ENCODE peak calls at places on chromosomes 6 and 20, in six cellular contexts. P is breast epithelium, Q is ovary, V is IMR-90, U is Peyer's patch, O is body of pancreas. F is an unnamed sample.

GRCh38 chr6:3117912-3118352 is 579 bp upstream of the BPHL start:
- DNase-seq in P (no peak), U (no peak), O (no peak), V (no peak), Q (no peak), F (no peak)

GRCh38 chr6:145816392-145816791 is 1.8 kb upstream of the FBXO30 start:
- DNase-seq in P (no peak), O (no peak), Q (no peak), U (no peak), V (no peak), F (no peak)

GRCh38 chr20:10658051-10658823 is 15.6 kb downstream of the JAG1 start:
- DNase-seq in O (peak; percentile 80), V (no peak), Q (no peak), U (no peak), P (no peak), F (no peak)

GRCh38 chr6:24922854-24923253 is 12.9 kb downstream of the RIPOR2 start:
- DNase-seq in O (no peak), U (no peak), P (no peak), V (no peak), Q (no peak), F (no peak)

GRCh38 chr6:159110013-159110412 is 59.2 kb upstream of the FNDC1 start:
- DNase-seq in O (no peak), U (no peak), V (peak; percentile 38), P (no peak), Q (no peak), F (no peak)

GRCh38 chr6:22108199-22108598 is 188.6 kb downstream of the PRL start:
- DNase-seq in O (no peak), P (no peak), Q (no peak), V (no peak), U (no peak), F (no peak)

GRCh38 chr6:156916108-156916801 is 139.1 kb downstream of the ARID1B start:
- DNase-seq in O (no peak), P (no peak), U (no peak), Q (no peak), V (peak; percentile 37), F (no peak)

GRCh38 chr20:1665345-1665744 is 7.8 kb upstream of the SIRPG start:
- DNase-seq in P (no peak), V (no peak), Q (no peak), U (no peak), O (no peak), F (no peak)

GRCh38 chr6:62652692-62653328 is 366.8 kb upstream of the KHDRBS2 start:
- DNase-seq in V (peak; percentile 12), U (no peak), Q (no peak), O (no peak), P (no peak), F (no peak)

GRCh38 chr20:49323622-49324238 is 45.9 kb upstream of the ZNFX1 start:
- DNase-seq in V (peak; percentile 74), U (no peak), O (peak; percentile 33), P (no peak), Q (no peak), F (peak; percentile 31)
- H3K4me1 ChIP-seq in V (peaks cover 4% of the 10 kb centered on the region), U (peaks cover 8% of the 10 kb centered on the region), O (peaks cover 8% of the 10 kb centered on the region), P (no peaks in the 10 kb centered on the region), Q (no peaks in the 10 kb centered on the region), F (no peaks in the 10 kb centered on the region)

GRCh38 chr6:36698196-36698595 is 570 bp downstream of the RAB44 start:
- DNase-seq in P (no peak), O (no peak), U (no peak), V (no peak), Q (no peak), F (no peak)

GRCh38 chr6:36699290-36699689 is 1.7 kb downstream of the RAB44 start:
- DNase-seq in V (no peak), O (no peak), Q (no peak), U (no peak), P (no peak), F (no peak)

GRCh38 chr6:36695414-36695813 is 2.2 kb upstream of the RAB44 start:
- DNase-seq in P (no peak), U (no peak), V (no peak), Q (no peak), O (no peak), F (no peak)

GRCh38 chr6:36698871-36699271 is 1.2 kb downstream of the RAB44 start:
- DNase-seq in V (no peak), O (no peak), U (no peak), Q (no peak), P (no peak), F (no peak)

DNA sequence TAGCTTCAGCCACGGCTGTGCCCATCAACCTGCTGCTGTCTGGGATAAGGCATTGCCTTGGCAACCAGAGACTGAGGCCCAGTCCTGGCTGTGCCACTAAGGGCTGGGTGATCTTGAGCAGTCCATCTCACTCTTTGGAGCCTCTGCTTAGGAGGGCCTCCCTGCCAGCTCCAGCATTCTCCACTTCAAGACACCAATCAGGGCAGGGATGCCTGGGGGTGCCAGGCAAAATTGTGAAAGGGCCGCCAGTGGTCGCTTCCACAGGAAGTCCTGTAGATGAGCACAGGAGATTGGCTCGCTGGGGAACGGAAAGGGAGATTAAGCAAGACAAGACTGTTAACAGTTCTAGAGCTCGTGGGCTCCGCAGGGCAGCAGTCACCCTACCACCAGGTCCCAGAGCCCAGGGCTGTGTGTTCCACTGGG is at the start of gene RAB44:
- DNase-seq in O (no peak), U (no peak), Q (no peak), V (no peak), P (no peak), F (no peak)
- TF ChIP-seq POLR2A in O (no peak), U (no peak), Q (no peak), V (no peak), P (no peak), F (no peak)

GRCh38 chr6:106005954-106006353 is 80.2 kb upstream of the PRDM1 start:
- DNase-seq in V (peak; percentile 69), Q (no peak), P (no peak), O (no peak), U (no peak), F (no peak)
- H3K4me1 ChIP-seq in V (peaks cover 7% of the 10 kb centered on the region), Q (no peaks in the 10 kb centered on the region), P (no peaks in the 10 kb centered on the region), O (no peaks in the 10 kb centered on the region), U (no peaks in the 10 kb centered on the region), F (no peaks in the 10 kb centered on the region)

GRCh38 chr6:143677891-143678737 is at the start of gene PHACTR2:
- DNase-seq in U (peak; percentile 26), P (peak; percentile 57), Q (peak; percentile 82), O (peak; percentile 69), V (peak; percentile 71), F (peak; percentile 59)
- TF ChIP-seq POLR2A in U (no peak), P (no peak), Q (no peak), O (peak; percentile 79), V (no peak), F (peak; percentile 45)

GRCh38 chr6:34144581-34145160 is 1.2 kb downstream of the GRM4 start:
- DNase-seq in V (no peak), Q (no peak), O (no peak), U (no peak), P (no peak), F (no peak)
- H3K4me1 ChIP-seq in V (peaks cover 6% of the 10 kb centered on the region), Q (peaks cover 11% of the 10 kb centered on the region), O (peaks cover 26% of the 10 kb centered on the region), U (peaks cover 20% of the 10 kb centered on the region), P (peaks cover 16% of the 10 kb centered on the region), F (peaks cover 23% of the 10 kb centered on the region)

GRCh38 chr20:62975812-62976413 is 23.4 kb downstream of the SLC17A9 start:
- DNase-seq in P (no peak), U (no peak), Q (no peak), O (no peak), V (no peak), F (no peak)
- TF ChIP-seq POLR2A in P (no peak), U (no peak), Q (no peak), O (no peak), V (no peak), F (no peak)

GRCh38 chr6:43971776-43972126 is 155.5 kb downstream of the MRPL14 start:
- DNase-seq in P (no peak), U (no peak), O (no peak), V (no peak), Q (no peak), F (no peak)
- H3K4me1 ChIP-seq in P (peaks cover 24% of the 10 kb centered on the region), U (peaks cover 15% of the 10 kb centered on the region), O (peaks cover 53% of the 10 kb centered on the region), V (peaks cover 19% of the 10 kb centered on the region), Q (no peaks in the 10 kb centered on the region), F (no peaks in the 10 kb centered on the region)

GRCh38 chr20:409697-410559 is 1.8 kb downstream of the RBCK1 start:
- DNase-seq in Q (no peak), V (no peak), P (no peak), U (no peak), O (peak; percentile 46), F (no peak)
- TF ChIP-seq POLR2A in Q (no peak), V (no peak), P (no peak), U (no peak), O (no peak), F (no peak)

GRCh38 chr6:44258921-44259320 is 1.6 kb upstream of the SLC35B2 start:
- DNase-seq in V (no peak), Q (no peak), O (no peak), P (no peak), U (no peak), F (no peak)
- H3K4me1 ChIP-seq in V (peaks cover 24% of the 10 kb centered on the region), Q (peaks cover 6% of the 10 kb centered on the region), O (peaks cover 62% of the 10 kb centered on the region), P (peaks cover 24% of the 10 kb centered on the region), U (peaks cover 42% of the 10 kb centered on the region), F (peaks cover 41% of the 10 kb centered on the region)

DNA sequence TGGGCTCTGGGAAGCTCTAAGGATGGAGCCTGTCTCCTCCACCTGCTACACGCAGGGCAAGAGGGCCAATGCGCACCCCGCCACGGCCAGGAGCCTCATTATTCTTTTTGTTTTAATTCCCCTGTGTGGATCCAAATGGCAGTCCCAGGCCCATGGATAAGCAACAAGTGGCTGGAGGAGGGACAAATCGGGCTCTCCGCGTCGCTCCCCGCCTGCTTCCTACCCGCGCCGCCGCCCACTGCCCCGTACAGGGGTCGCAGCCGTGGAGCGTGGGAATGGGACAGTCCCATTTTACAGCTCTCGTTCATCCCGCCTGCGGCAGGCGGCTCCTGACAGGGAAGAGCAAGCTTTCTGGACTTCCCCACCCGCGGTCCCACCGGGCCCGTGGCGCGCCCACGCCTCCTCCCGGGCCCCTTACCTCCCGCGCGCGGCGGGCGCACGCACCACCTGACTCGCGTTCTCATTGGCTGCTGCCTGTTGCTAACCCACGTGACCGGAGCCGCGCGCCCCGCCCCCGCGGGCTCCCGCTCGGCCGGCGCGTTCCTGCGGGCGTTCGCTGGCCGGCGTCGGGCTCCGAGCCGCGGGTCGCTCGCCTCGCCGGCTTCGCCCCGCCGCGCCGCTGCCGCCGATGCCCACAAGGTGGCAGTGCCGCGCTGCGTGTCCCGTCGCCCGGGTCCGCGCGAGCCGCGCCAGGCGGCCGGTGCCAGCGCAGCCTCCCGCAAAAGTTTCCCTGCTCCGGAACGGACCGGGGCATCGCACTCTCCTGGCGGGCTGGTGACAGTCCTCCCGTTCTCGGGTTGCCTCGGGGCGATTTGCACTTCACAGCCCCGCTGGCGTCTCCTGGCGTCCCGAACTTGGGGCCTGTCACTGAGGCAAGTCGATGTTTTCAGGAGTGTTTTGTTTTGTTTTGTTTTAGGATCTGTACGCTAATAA is 93.4 kb downstream of the CD83 start:
- DNase-seq in Q (peak; percentile 93), V (peak; percentile 90), O (peak; percentile 94), P (peak; percentile 90), U (peak; percentile 91), F (peak; percentile 79)
- TF ChIP-seq POLR2A in Q (no peak), V (peak; percentile 75), O (peak; percentile 75), P (no peak), U (peak; percentile 65), F (peak; percentile 57)

F was measured in tibial nerve.